ENCODE peak calls at places on chromosomes 1 and 21, in nine cellular contexts. E is ascending aorta; J is NCI-H2081; O is IMR-90; Y is CD4-positive, alpha-beta T cell; C is iPS-NIHi11; H is HFF-Myc; L is K562; R is psoas muscle. D is an unnamed sample.

GRCh38 chr1:186244825-186245224 is 130.2 kb downstream of the TPR start:
- DNase-seq in E (no peak), J (no peak), O (no peak), Y (no peak), C (no peak), H (no peak), L (peak), R (no peak), D (peak)

GRCh38 chr1:59903136-59903754 is 23.3 kb downstream of the CYP2J2 start:
- DNase-seq in E (no peak), J (peak), O (no peak), Y (no peak), C (peak), H (no peak), L (peak), R (no peak), D (peak)

GRCh38 chr21:16794944-16795343 is 717.9 kb upstream of the CXADR start:
- DNase-seq in E (no peak), J (no peak), O (peak), Y (no peak), C (no peak), H (peak), L (no peak), R (no peak), D (no peak)

GRCh38 chr1:24189528-24189927 is 2.4 kb upstream of the IFNLR1 start:
- DNase-seq in E (no peak), J (no peak), O (no peak), Y (no peak), C (no peak), H (no peak), L (no peak), R (no peak), D (no peak)

GRCh38 chr1:96185181-96185580 is 536.4 kb upstream of the PTBP2 start:
- DNase-seq in E (no peak), J (no peak), O (no peak), Y (no peak), C (no peak), H (no peak), L (no peak), R (no peak), D (no peak)

GRCh38 chr1:236860096-236860495 is 65.0 kb downstream of the MTR start:
- DNase-seq in E (no peak), J (no peak), O (no peak), Y (no peak), C (no peak), H (no peak), L (no peak), R (no peak), D (no peak)

GRCh38 chr1:8412183-8412831 is 94.4 kb downstream of the SLC45A1 start:
- DNase-seq in E (peak), J (no peak), O (peak), Y (no peak), C (no peak), H (peak), L (no peak), R (no peak), D (peak)

GRCh38 chr1:39988618-39989343 is 33.8 kb downstream of the MFSD2A start:
- DNase-seq in E (no peak), J (no peak), O (peak), Y (no peak), C (no peak), H (no peak), L (no peak), R (no peak), D (no peak)

GRCh38 chr1:42524330-42524729 is 61.2 kb downstream of the CCDC30 start:
- DNase-seq in E (no peak), J (no peak), O (no peak), Y (no peak), C (peak), H (no peak), L (no peak), R (no peak), D (no peak)

GRCh38 chr1:15538750-15539149 is 12.1 kb downstream of the DNAJC16 start:
- DNase-seq in E (no peak), J (peak), O (no peak), Y (no peak), C (no peak), H (no peak), L (no peak), R (no peak), D (peak)

GRCh38 chr1:103087261-103087660 is 21.1 kb downstream of the COL11A1 start:
- DNase-seq in E (no peak), J (no peak), O (no peak), Y (no peak), C (no peak), H (no peak), L (no peak), R (no peak), D (no peak)

GRCh38 chr1:158150512-158150911 is 30.2 kb upstream of the CD1D start:
- DNase-seq in E (no peak), J (no peak), O (no peak), Y (no peak), C (no peak), H (no peak), L (no peak), R (no peak), D (no peak)

GRCh38 chr21:26457817-26458216 is 115.3 kb downstream of the CYYR1 start:
- DNase-seq in E (no peak), J (no peak), O (no peak), Y (no peak), C (no peak), H (no peak), L (no peak), R (no peak), D (no peak)

GRCh38 chr1:153711006-153711405 is 16.8 kb upstream of the INTS3 start:
- DNase-seq in E (no peak), J (no peak), O (no peak), Y (no peak), C (no peak), H (no peak), L (no peak), R (no peak), D (peak)

GRCh38 chr21:28016571-28016970 is 976.1 kb downstream of the LTN1 start:
- DNase-seq in E (no peak), J (no peak), O (peak), Y (no peak), C (no peak), H (no peak), L (no peak), R (no peak), D (no peak)